ENCODE peak calls at places on chromosome 20, in seven cellular contexts. U is GM23338, L is HepG2, D is SK-N-SH, Y is K562, R is GM12878, W is HCT116. C is an unnamed sample. For H3K36me3, the result is how much of the 10 kb centered on the place peaks cover.

GRCh38 chr20:19121463-19121862 is 91.0 kb upstream of the SLC24A3 start:
- DNase-seq in U (no peak), L (no peak), D (no peak), Y (no peak), R (no peak), W (no peak), C (no peak)

GRCh38 chr20:33793011-33793931 is 17.9 kb upstream of the CHMP4B start:
- DNase-seq in U (no peak), L (peak), D (no peak), Y (no peak), R (no peak), W (no peak), C (no peak)

GRCh38 chr20:31684153-31685003 is 38.3 kb downstream of the BCL2L1 start:
- DNase-seq in U (no peak), L (no peak), D (no peak), Y (no peak), R (no peak), W (no peak), C (no peak)

GRCh38 chr20:1173698-1174097 is 11.1 kb downstream of the TMEM74B start:
- DNase-seq in U (no peak), L (no peak), D (no peak), Y (no peak), R (no peak), W (no peak), C (no peak)

GRCh38 chr20:52410182-52410647 is 218.6 kb upstream of the ZFP64 start:
- DNase-seq in U (no peak), L (no peak), D (peak), Y (peak), R (no peak), W (no peak), C (no peak)

GRCh38 chr20:53935353-53936084 is 134.9 kb downstream of the BCAS1 start:
- DNase-seq in U (peak), L (no peak), D (no peak), Y (peak), R (no peak), W (no peak), C (no peak)

GRCh38 chr20:12978613-12979495 is 29.9 kb upstream of the SPTLC3 start:
- DNase-seq in U (no peak), L (peak), D (no peak), Y (no peak), R (no peak), W (no peak), C (no peak)

GRCh38 chr20:25859649-25860530 is 163.2 kb upstream of the ZNF337 start:
- DNase-seq in U (peak), L (peak), D (peak), Y (peak), R (no peak), W (no peak), C (no peak)

GRCh38 chr20:57650266-57650665 is 30.0 kb upstream of the ZBP1 start:
- DNase-seq in U (no peak), L (no peak), D (peak), Y (no peak), R (no peak), W (no peak), C (no peak)

GRCh38 chr20:4457566-4458543 is 263.9 kb upstream of the PRND start:
- DNase-seq in U (peak), L (no peak), D (no peak), Y (no peak), R (no peak), W (peak), C (no peak)

GRCh38 chr20:15977026-15977425 is 596.2 kb downstream of the KIF16B start:
- DNase-seq in U (no peak), L (no peak), D (no peak), Y (no peak), R (no peak), W (no peak), C (no peak)

GRCh38 chr20:59064214-59064722 is 21.7 kb upstream of the PRELID3B start:
- DNase-seq in U (no peak), L (no peak), D (no peak), Y (no peak), R (no peak), W (no peak), C (no peak)

GRCh38 chr20:62405108-62405980 is 1.7 kb downstream of the CABLES2 start:
- DNase-seq in U (peak), L (peak), D (peak), Y (peak), R (no peak), W (no peak), C (no peak)

GRCh38 chr20:10637563-10637962 is 36.2 kb downstream of the JAG1 start:
- DNase-seq in U (peak), L (no peak), D (no peak), Y (no peak), R (no peak), W (no peak), C (no peak)

GRCh38 chr20:25508083-25508770 is 77.1 kb downstream of the NINL start:
- DNase-seq in U (no peak), L (peak), D (no peak), Y (no peak), R (no peak), W (no peak), C (no peak)

GRCh38 chr20:56687061-56687460 is 58.0 kb downstream of the TFAP2C start:
- DNase-seq in U (no peak), L (no peak), D (no peak), Y (no peak), R (no peak), W (no peak), C (no peak)

GRCh38 chr20:62376112-62377063 is 9.3 kb upstream of the LAMA5 start:
- DNase-seq in U (peak), L (peak), D (no peak), Y (no peak), R (no peak), W (no peak), C (no peak)

GRCh38 chr20:400451-401275 is 7.4 kb upstream of the RBCK1 start:
- DNase-seq in U (peak), L (no peak), D (peak), Y (peak), R (no peak), W (no peak), C (no peak)

GRCh38 chr20:49367113-49367512 is 89.3 kb upstream of the ZNFX1 start:
- DNase-seq in U (no peak), L (no peak), D (peak), Y (no peak), R (no peak), W (no peak), C (no peak)

GRCh38 chr20:49496526-49497216 is 14.2 kb upstream of the KCNB1 start:
- DNase-seq in U (no peak), L (no peak), D (no peak), Y (no peak), R (no peak), W (no peak), C (no peak)

GRCh38 chr20:51469578-51470520 is 72.7 kb downstream of the NFATC2 start:
- DNase-seq in U (no peak), L (no peak), D (no peak), Y (no peak), R (no peak), W (no peak), C (no peak)

GRCh38 chr20:58810116-58810878 is 40.4 kb downstream of the GNAS-AS1 start:
- DNase-seq in U (no peak), L (no peak), D (no peak), Y (no peak), R (no peak), W (peak), C (no peak)

GRCh38 chr20:54115172-54115854 is 44.9 kb upstream of the BCAS1 start:
- DNase-seq in U (no peak), L (no peak), D (no peak), Y (no peak), R (no peak), W (no peak), C (no peak)

GRCh38 chr20:478949-479429 is 16.7 kb upstream of the TBC1D20 start:
- DNase-seq in U (peak), L (peak), D (peak), Y (peak), R (no peak), W (peak), C (peak)

GRCh38 chr20:57464642-57465211 is 60.2 kb downstream of the CTCFL start:
- DNase-seq in U (peak), L (peak), D (no peak), Y (peak), R (no peak), W (peak), C (no peak)

GRCh38 chr20:4167261-4168004 is 152.1 kb upstream of the RNF24 start:
- DNase-seq in U (peak), L (peak), D (peak), Y (no peak), R (no peak), W (no peak), C (no peak)

GRCh38 chr20:59676877-59677140 is 72.5 kb downstream of the PHACTR3 start:
- DNase-seq in U (no peak), L (no peak), D (no peak), Y (no peak), R (no peak), W (no peak), C (no peak)

GRCh38 chr20:52569201-52569600 is 377.6 kb upstream of the ZFP64 start:
- DNase-seq in U (no peak), L (no peak), D (no peak), Y (no peak), R (no peak), W (no peak), C (no peak)

GRCh38 chr20:2330090-2330695 is 34.4 kb downstream of the TGM3 start:
- DNase-seq in U (no peak), L (no peak), D (no peak), Y (no peak), R (no peak), W (no peak), C (no peak)

GRCh38 chr20:1867495-1868260 is 27.5 kb upstream of the SIRPA start:
- DNase-seq in U (no peak), L (no peak), D (no peak), Y (no peak), R (no peak), W (no peak), C (no peak)

GRCh38 chr20:58634818-58635665 is 16.0 kb upstream of the STX16 start:
- DNase-seq in U (no peak), L (no peak), D (no peak), Y (peak), R (no peak), W (no peak), C (no peak)

GRCh38 chr20:56752274-56752673 is 123.2 kb downstream of the TFAP2C start:
- DNase-seq in U (no peak), L (no peak), D (no peak), Y (no peak), R (no peak), W (no peak), C (no peak)

GRCh38 chr20:54662064-54662463 is 186.7 kb downstream of the DOK5 start:
- DNase-seq in U (peak), L (no peak), D (no peak), Y (no peak), R (no peak), W (no peak), C (no peak)

GRCh38 chr20:38833154-38833856 is 27.8 kb downstream of the PPP1R16B start:
- DNase-seq in U (no peak), L (no peak), D (no peak), Y (no peak), R (no peak), W (no peak), C (no peak)
- TF ChIP-seq REST in U (no peak), L (no peak), D (no peak), Y (no peak), R (no peak), W (no peak), C (no peak)

GRCh38 chr20:63933646-63934045 is 22.6 kb downstream of the UCKL1 start:
- DNase-seq in U (no peak), L (no peak), D (no peak), Y (no peak), R (no peak), W (no peak), C (no peak)
- H3K36me3 ChIP-seq in U (under half), L (half or more), D (half or more), Y (half or more), R (under half), W (under half), C (under half)

GRCh38 chr20:44181611-44182010 is 5.4 kb downstream of the JPH2 start:
- DNase-seq in U (no peak), L (no peak), D (no peak), Y (no peak), R (no peak), W (no peak), C (no peak)
- H3K4me3 ChIP-seq in U (no peak), L (no peak), D (no peak), Y (no peak), R (no peak), W (no peak), C (no peak)

DNA sequence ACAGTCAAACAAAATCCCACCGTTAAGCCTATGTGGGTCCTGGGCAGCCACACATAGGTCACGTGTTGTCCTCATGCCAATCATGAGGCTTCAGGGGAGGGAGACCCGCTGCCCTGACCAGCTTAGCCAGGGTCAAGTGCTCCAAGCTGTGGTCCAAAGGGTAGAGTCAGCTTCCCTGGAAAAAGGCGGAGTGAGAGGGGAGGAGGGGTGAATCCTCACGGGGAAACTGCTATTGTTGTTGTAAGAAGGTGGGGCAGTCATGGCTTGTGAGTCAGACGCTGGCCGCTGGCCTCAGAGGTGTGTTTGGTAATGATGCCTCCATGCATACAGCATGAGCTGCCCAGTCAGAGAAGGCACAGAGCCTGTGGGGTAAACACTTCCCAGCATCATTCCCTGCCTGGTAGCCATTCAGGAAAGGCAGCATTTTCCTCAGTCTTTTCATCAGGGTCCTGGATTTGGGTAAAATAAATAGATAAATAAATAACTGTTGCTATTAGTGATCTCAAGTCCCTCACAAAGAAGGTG is 8.7 kb downstream of the CST3 start:
- DNase-seq in U (no peak), L (peak), D (no peak), Y (peak), R (no peak), W (peak), C (peak)
- TF ChIP-seq REST in U (no peak), L (peak), D (no peak), Y (no peak), R (no peak), W (no peak), C (no peak)

DNA sequence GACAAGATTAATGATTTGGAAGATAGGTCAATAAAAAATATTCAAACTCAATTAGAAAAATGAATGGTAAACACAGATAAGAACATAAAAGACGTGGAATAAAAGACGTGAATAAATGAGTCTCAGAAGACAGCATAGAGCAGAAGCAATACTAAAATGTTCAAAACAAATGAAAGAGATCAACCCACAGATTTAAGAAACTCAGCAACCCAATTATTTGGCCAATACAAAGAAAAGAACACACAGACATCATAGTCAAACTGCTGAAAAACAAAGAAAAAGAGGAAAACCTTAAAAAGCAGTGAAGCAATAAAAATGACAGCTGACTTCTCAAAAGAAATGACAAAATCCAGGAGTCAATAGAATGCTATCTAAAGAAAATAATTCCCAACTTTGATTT is 14.9 kb downstream of the TTI1 start:
- DNase-seq in U (no peak), L (no peak), D (no peak), Y (no peak), R (no peak), W (no peak), C (no peak)
- H3K36me3 ChIP-seq in U (under half), L (under half), D (half or more), Y (half or more), R (under half), W (under half), C (under half)

GRCh38 chr20:35600176-35600995 is 15.2 kb upstream of the SPAG4 start:
- DNase-seq in U (peak), L (no peak), D (no peak), Y (no peak), R (no peak), W (no peak), C (no peak)

GRCh38 chr20:35601021-35601973 is 14.3 kb upstream of the SPAG4 start:
- DNase-seq in U (peak), L (peak), D (peak), Y (peak), R (no peak), W (no peak), C (no peak)

GRCh38 chr20:35603695-35604443 is 11.8 kb upstream of the SPAG4 start:
- DNase-seq in U (no peak), L (no peak), D (no peak), Y (no peak), R (no peak), W (no peak), C (no peak)

GRCh38 chr20:35602851-35603495 is 12.7 kb upstream of the SPAG4 start:
- DNase-seq in U (no peak), L (no peak), D (no peak), Y (no peak), R (no peak), W (no peak), C (no peak)

GRCh38 chr20:35601990-35602389 is 13.6 kb upstream of the SPAG4 start:
- DNase-seq in U (no peak), L (no peak), D (no peak), Y (no peak), R (no peak), W (no peak), C (no peak)
- H3K4me3 ChIP-seq in U (peak), L (no peak), D (peak), Y (peak), R (peak), W (no peak), C (no peak)

C was measured in Panc1.